ENCODE peak calls at places on chromosomes 13 and 19, in ten cellular contexts. A is GM23338, U is GM13977, C is H1, L is psoas muscle, J is mesothelial cell of epicardium, Y is Peyer's patch, T is fibroblast of pulmonary artery, N is PC-9, D is body of pancreas. V is an unnamed sample.

GRCh38 chr13:43405457-43405856 is 381.3 kb downstream of the ENOX1 start:
- DNase-seq in A (no peak), U (no peak), C (no peak), L (no peak), J (no peak), Y (no peak), T (peak), N (peak), D (no peak), V (no peak)

GRCh38 chr13:21703846-21704245 is 33.0 kb downstream of the FGF9 start:
- DNase-seq in A (no peak), U (no peak), C (no peak), L (no peak), J (no peak), Y (no peak), T (no peak), N (no peak), D (no peak), V (no peak)

GRCh38 chr13:28576037-28576436 is 81.1 kb upstream of the FLT1 start:
- DNase-seq in A (no peak), U (no peak), C (no peak), L (no peak), J (no peak), Y (no peak), T (no peak), N (no peak), D (no peak), V (no peak)

GRCh38 chr19:16429066-16429758 is 42.6 kb downstream of the EPS15L1 start:
- DNase-seq in A (no peak), U (no peak), C (no peak), L (peak), J (no peak), Y (no peak), T (no peak), N (no peak), D (peak), V (no peak)

GRCh38 chr13:60788156-60788829 is 391.3 kb downstream of the TDRD3 start:
- DNase-seq in A (no peak), U (no peak), C (no peak), L (peak), J (no peak), Y (no peak), T (peak), N (no peak), D (no peak), V (no peak)

GRCh38 chr13:109119886-109120285 is 490.5 kb downstream of the MYO16 start:
- DNase-seq in A (no peak), U (no peak), C (no peak), L (no peak), J (no peak), Y (no peak), T (no peak), N (no peak), D (no peak), V (no peak)

GRCh38 chr13:64453831-64454230 is 2776.3 kb downstream of the PCDH9 start:
- DNase-seq in A (peak), U (no peak), C (no peak), L (no peak), J (no peak), Y (no peak), T (no peak), N (no peak), D (no peak), V (no peak)

GRCh38 chr13:65985632-65986031 is 1244.5 kb downstream of the PCDH9 start:
- DNase-seq in A (peak), U (no peak), C (no peak), L (no peak), J (no peak), Y (no peak), T (no peak), N (no peak), D (no peak), V (no peak)

GRCh38 chr19:50167314-50167721 is 4.2 kb upstream of the IZUMO2 start:
- DNase-seq in A (peak), U (no peak), C (no peak), L (no peak), J (no peak), Y (no peak), T (no peak), N (peak), D (peak), V (no peak)

GRCh38 chr19:15010497-15011255 is 31.0 kb upstream of the SLC1A6 start:
- DNase-seq in A (peak), U (no peak), C (peak), L (no peak), J (no peak), Y (no peak), T (no peak), N (no peak), D (no peak), V (no peak)

GRCh38 chr13:25192052-25192451 is 20.0 kb upstream of the AMER2 start:
- DNase-seq in A (no peak), U (no peak), C (no peak), L (no peak), J (no peak), Y (no peak), T (no peak), N (no peak), D (no peak), V (no peak)

GRCh38 chr19:10000171-10000826 is 10.0 kb downstream of the COL5A3 start:
- DNase-seq in A (peak), U (peak), C (peak), L (peak), J (peak), Y (peak), T (peak), N (peak), D (peak), V (peak)

GRCh38 chr13:98658131-98658530 is 81.2 kb upstream of the STK24 start:
- DNase-seq in A (no peak), U (no peak), C (no peak), L (no peak), J (no peak), Y (no peak), T (peak), N (peak), D (no peak), V (no peak)

GRCh38 chr13:35086667-35087066 is 144.6 kb downstream of the NBEA start:
- DNase-seq in A (no peak), U (no peak), C (no peak), L (no peak), J (no peak), Y (no peak), T (no peak), N (no peak), D (no peak), V (no peak)

GRCh38 chr13:27043013-27043412 is 128.6 kb downstream of the USP12 start:
- DNase-seq in A (peak), U (no peak), C (peak), L (no peak), J (no peak), Y (no peak), T (peak), N (peak), D (no peak), V (no peak)

GRCh38 chr13:24392972-24393371 is 83.6 kb downstream of the C1QTNF9 start:
- DNase-seq in A (no peak), U (no peak), C (no peak), L (no peak), J (no peak), Y (no peak), T (no peak), N (no peak), D (no peak), V (no peak)

GRCh38 chr13:42395066-42395821 is 123.3 kb downstream of the AKAP11 start:
- DNase-seq in A (no peak), U (no peak), C (no peak), L (no peak), J (no peak), Y (peak), T (no peak), N (no peak), D (no peak), V (no peak)

GRCh38 chr13:44755872-44756271 is 179.7 kb upstream of the TSC22D1 start:
- DNase-seq in A (no peak), U (no peak), C (no peak), L (no peak), J (no peak), Y (no peak), T (peak), N (no peak), D (no peak), V (no peak)

DNA sequence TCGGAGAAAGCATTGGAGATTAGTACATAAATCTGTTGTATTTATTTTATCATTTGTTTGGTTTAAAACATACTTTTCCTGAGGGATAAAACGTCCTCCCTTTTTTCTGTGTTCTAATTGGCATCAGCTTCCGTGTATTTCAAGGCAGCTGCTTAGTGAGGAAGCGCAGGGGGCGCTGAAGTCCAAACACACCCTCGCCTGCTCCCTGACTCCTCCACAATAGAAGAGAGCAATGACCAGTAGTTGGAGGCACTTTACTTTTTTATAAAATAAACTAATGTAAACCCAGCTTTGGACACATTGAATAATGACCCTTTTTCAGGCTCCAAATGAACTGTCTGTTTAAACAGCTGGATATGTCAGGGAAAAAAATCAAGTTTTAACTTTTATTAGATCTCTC is 79.9 kb downstream of the RNASEH2B start:
- DNase-seq in A (peak), U (no peak), C (no peak), L (peak), J (no peak), Y (no peak), T (peak), N (no peak), D (no peak), V (no peak)
- TF ChIP-seq CTCF in A (peak), U (peak), C (peak), L (no peak), J (no peak), Y (peak), T (peak), N (no peak), D (no peak), V (no peak)

GRCh38 chr13:110323172-110323851 is 16.2 kb downstream of the COL4A2 start:
- DNase-seq in A (peak), U (no peak), C (no peak), L (no peak), J (no peak), Y (no peak), T (no peak), N (no peak), D (no peak), V (no peak)
- TF ChIP-seq CTCF in A (peak), U (no peak), C (peak), L (no peak), J (peak), Y (no peak), T (peak), N (peak), D (no peak), V (no peak)

GRCh38 chr19:19386373-19386869 is 19.1 kb upstream of the GATAD2A start:
- DNase-seq in A (peak), U (no peak), C (no peak), L (no peak), J (no peak), Y (no peak), T (no peak), N (no peak), D (no peak), V (peak)
- TF ChIP-seq CTCF in A (peak), U (no peak), C (peak), L (no peak), J (no peak), Y (no peak), T (peak), N (peak), D (no peak), V (no peak)

DNA sequence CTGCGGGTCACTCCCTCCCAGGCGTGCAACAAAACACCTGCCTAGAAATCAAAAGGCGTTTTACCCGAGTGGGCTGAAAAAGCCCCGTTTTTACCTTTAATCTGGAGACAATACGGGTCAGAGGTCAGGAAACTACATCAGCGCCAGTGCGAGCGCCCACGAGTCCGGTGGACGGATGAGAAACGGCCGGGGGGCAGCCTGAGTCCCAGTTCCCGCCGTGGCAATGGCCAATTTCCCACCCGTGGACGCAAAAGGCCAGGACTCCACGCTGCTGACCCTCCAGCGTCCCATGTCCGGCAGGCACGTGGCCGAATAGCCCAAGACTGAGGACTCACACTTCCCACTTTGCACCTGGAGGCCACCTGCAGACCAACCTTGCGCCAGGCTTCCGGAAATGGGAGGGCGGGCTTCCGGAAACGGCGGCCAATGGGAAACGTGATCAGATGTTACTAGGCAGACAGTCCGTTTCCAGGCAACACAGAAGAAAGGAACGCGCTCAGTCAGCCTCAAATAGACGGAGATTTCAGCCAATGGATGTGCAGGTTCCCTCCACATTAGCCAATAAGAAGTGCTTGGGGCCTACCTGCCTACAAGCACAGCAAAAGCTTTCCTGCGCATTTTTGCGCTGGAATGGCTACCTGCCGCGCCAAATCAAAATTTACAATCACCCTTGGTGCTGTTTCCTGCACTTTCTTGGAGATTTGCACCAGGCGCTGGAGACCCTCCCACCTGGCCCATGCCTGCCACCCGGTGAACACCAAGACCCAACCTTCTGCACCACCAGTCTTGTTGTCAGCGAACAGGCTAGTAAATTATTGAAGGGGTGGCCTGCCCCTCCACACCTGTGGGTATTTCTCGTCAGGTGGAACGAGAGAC is 47.4 kb downstream of the ZFP14 start:
- DNase-seq in A (peak), U (peak), C (peak), L (peak), J (peak), Y (peak), T (peak), N (peak), D (peak), V (peak)
- TF ChIP-seq CTCF in A (no peak), U (no peak), C (peak), L (peak), J (no peak), Y (no peak), T (no peak), N (no peak), D (no peak), V (no peak)

DNA sequence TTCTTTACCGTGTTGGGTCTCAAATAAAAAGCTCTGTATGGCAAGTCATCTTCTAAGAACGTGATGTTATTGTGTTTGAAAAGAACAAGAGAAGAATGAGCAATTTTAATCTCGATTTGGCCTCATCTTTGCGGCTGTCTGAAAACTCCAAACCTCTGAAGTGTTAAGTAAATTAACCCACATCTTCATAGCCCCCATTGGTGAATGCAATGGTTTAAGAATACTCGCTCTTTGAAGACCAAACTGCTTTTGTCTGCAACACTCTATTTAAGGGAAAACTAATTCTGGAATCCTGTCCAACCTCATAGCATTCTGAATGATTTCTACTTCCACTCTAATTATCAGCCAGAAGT is 56.9 kb upstream of the SCEL start:
- DNase-seq in A (no peak), U (no peak), C (no peak), L (no peak), J (no peak), Y (no peak), T (no peak), N (no peak), D (no peak), V (no peak)
- TF ChIP-seq CTCF in A (no peak), U (no peak), C (no peak), L (no peak), J (no peak), Y (no peak), T (no peak), N (peak), D (no peak), V (no peak)

GRCh38 chr13:20340759-20341161 is 108.6 kb upstream of the GJB6 start:
- DNase-seq in A (no peak), U (no peak), C (no peak), L (peak), J (no peak), Y (no peak), T (peak), N (no peak), D (no peak), V (no peak)
- TF ChIP-seq CTCF in A (no peak), U (no peak), C (no peak), L (no peak), J (no peak), Y (no peak), T (no peak), N (no peak), D (no peak), V (no peak)